ENCODE peak calls at places on chromosomes 5 and 9, in five cellular contexts. B, Z, G, D and O are unnamed samples.
A peak's percentile ranks its signal among the peaks of the same experiment; 100 is the strongest.

GRCh38 chr5:160213537-160213936 is 15.8 kb upstream of the FABP6 start:
- DNase-seq in B (no peak), Z (no peak), G (no peak), D (no peak), O (no peak)

GRCh38 chr5:96037128-96037527 is 75.5 kb upstream of the ELL2 start:
- DNase-seq in B (no peak), Z (no peak), G (no peak), D (no peak), O (no peak)

GRCh38 chr9:97318433-97318832 is 11.0 kb downstream of the CCDC180 start:
- DNase-seq in B (no peak), Z (no peak), G (no peak), D (no peak), O (no peak)

GRCh38 chr5:140038373-140038957 is 4.6 kb downstream of the NRG2 start:
- DNase-seq in B (no peak), Z (peak; percentile 2), G (peak; percentile 62), D (peak; percentile 7), O (no peak)

GRCh38 chr9:72491242-72491641 is 30.2 kb upstream of the TMC1 start:
- DNase-seq in B (no peak), Z (no peak), G (no peak), D (no peak), O (no peak)

GRCh38 chr5:34585601-34586104 is 70.5 kb upstream of the RAI14 start:
- DNase-seq in B (no peak), Z (peak; percentile 66), G (no peak), D (no peak), O (no peak)

GRCh38 chr5:59328801-59329296 is 564.7 kb downstream of the PDE4D start:
- DNase-seq in B (no peak), Z (no peak), G (no peak), D (no peak), O (no peak)

GRCh38 chr5:8633706-8634105 is 764.8 kb downstream of the MTRR start:
- DNase-seq in B (no peak), Z (peak; percentile 15), G (no peak), D (no peak), O (no peak)

GRCh38 chr5:150489358-150490295 is 18.3 kb upstream of the NDST1 start:
- DNase-seq in B (no peak), Z (peak; percentile 58), G (no peak), D (no peak), O (no peak)

GRCh38 chr5:40685952-40686351 is 6.2 kb downstream of the PTGER4 start:
- DNase-seq in B (no peak), Z (no peak), G (no peak), D (no peak), O (no peak)

GRCh38 chr9:3268260-3268659 is 257.5 kb downstream of the RFX3 start:
- DNase-seq in B (no peak), Z (no peak), G (no peak), D (no peak), O (no peak)

GRCh38 chr5:119340597-119341218 is 15.1 kb upstream of the TNFAIP8 start:
- DNase-seq in B (no peak), Z (no peak), G (no peak), D (no peak), O (no peak)

GRCh38 chr9:124040935-124041816 is 29.6 kb downstream of the LHX2 start:
- DNase-seq in B (no peak), Z (no peak), G (peak; percentile 93), D (no peak), O (peak; percentile 90)

GRCh38 chr5:11815481-11815880 is 88.8 kb downstream of the CTNND2 start:
- DNase-seq in B (no peak), Z (no peak), G (no peak), D (no peak), O (no peak)

GRCh38 chr9:26228273-26228672 is 550.0 kb upstream of the TUSC1 start:
- DNase-seq in B (no peak), Z (no peak), G (no peak), D (no peak), O (no peak)

GRCh38 chr5:153496835-153497234 is 6.4 kb downstream of the GRIA1 start:
- DNase-seq in B (no peak), Z (peak; percentile 46), G (peak; percentile 35), D (no peak), O (no peak)

GRCh38 chr5:172801184-172801671 is 30.2 kb upstream of the DUSP1 start:
- DNase-seq in B (peak; percentile 76), Z (peak; percentile 94), G (no peak), D (peak; percentile 70), O (no peak)
- TF ChIP-seq CTCF in B (no peak), Z (no peak), G (no peak), D (no peak), O (no peak)

DNA sequence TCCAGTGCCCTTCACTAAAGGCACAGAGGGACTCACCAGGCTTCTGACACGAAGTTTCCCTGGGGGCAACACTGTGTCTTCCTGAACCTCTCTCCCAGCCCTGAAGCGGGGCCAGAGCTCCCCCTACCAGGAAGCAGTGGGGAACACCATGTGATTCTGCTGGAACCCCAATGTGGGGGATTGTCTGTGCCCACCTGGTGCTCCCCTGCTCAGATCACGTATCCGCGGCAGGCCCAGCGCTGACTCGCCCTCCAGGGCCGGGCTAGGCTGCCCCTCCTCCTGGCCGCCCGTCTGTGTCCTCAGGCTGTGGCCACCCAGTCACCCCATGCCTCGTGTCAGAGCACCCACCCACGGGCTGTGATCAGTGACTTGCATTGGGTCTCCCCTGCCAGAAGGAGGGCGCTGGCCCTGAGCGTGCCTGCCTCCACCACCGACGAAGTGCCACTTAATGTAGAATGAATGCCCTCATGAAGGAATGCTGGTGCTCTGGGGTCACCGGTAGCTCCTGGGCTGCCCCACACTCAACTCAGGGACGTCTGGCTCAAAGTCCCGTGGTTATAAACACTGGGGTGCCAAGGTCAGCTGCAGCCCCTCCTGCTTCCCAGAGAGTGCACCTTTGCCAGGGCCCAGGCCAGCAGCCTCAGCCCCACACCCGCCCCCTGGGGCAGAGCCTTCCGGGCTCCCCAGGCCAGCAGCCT is 22.1 kb downstream of the SARDH start:
- DNase-seq in B (no peak), Z (no peak), G (peak; percentile 85), D (no peak), O (no peak)
- TF ChIP-seq CTCF in B (peak; percentile 59), Z (peak; percentile 54), G (peak; percentile 50), D (peak; percentile 52), O (peak; percentile 48)

GRCh38 chr9:5976668-5977397 is 38.6 kb downstream of the RANBP6 start:
- DNase-seq in B (no peak), Z (no peak), G (no peak), D (no peak), O (no peak)
- TF ChIP-seq CTCF in B (peak; percentile 42), Z (no peak), G (no peak), D (no peak), O (peak; percentile 12)

GRCh38 chr5:123115020-123115419 is 26.0 kb downstream of the PRDM6 start:
- DNase-seq in B (no peak), Z (no peak), G (no peak), D (no peak), O (no peak)
- TF ChIP-seq CTCF in B (no peak), Z (no peak), G (no peak), D (no peak), O (no peak)

GRCh38 chr5:43007911-43008368 is 32.2 kb downstream of the ANXA2R start:
- DNase-seq in B (peak; percentile 74), Z (peak; percentile 68), G (peak; percentile 57), D (no peak), O (peak; percentile 88)
- TF ChIP-seq CTCF in B (no peak), Z (peak; percentile 47), G (no peak), D (peak; percentile 1), O (no peak)

GRCh38 chr9:134766587-134766986 is 114.0 kb upstream of the FCN2 start:
- DNase-seq in B (no peak), Z (no peak), G (no peak), D (no peak), O (no peak)
- TF ChIP-seq CTCF in B (no peak), Z (no peak), G (no peak), D (no peak), O (no peak)

GRCh38 chr9:127943746-127944145 is 6.1 kb upstream of the DPM2 start:
- DNase-seq in B (no peak), Z (peak; percentile 61), G (peak; percentile 92), D (no peak), O (peak; percentile 91)

GRCh38 chr9:127942152-127943010 is 4.7 kb upstream of the DPM2 start:
- DNase-seq in B (peak; percentile 85), Z (peak; percentile 45), G (peak; percentile 88), D (no peak), O (no peak)

GRCh38 chr9:127944586-127945218 is 7.0 kb upstream of the DPM2 start:
- DNase-seq in B (no peak), Z (no peak), G (no peak), D (no peak), O (no peak)

GRCh38 chr9:127941062-127941925 is 3.6 kb upstream of the DPM2 start:
- DNase-seq in B (no peak), Z (no peak), G (no peak), D (no peak), O (no peak)

DNA sequence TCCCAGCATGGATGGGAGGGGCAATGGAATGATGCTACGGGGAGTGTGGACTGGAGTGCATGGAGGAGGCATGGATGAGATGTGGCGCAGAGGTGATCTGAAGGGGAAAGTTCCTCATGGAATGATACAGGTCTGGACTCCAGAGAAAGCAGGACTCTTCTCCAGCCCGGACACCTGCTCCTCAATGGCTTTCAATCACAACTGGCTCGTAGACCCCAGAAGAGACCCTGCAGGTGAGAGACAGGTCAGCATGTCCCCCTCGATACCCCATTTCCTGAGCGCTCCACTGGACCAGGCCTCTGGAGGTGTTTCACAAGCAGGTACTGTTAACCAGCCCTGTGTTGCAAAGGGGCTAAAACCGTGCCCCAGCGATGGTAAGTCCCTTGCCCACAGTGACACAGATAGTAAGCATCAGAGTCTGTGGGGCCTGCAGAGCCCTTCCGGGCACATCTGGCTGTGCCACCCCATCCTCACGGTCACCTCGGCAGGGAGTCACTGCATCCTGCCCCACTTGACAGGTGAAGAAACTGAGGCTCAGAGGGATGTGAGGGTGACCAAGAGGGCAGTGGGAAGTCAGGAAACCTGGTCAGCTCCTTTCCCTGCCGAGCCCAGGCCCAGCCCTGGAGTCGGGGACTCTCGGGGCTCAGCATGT is 5.5 kb upstream of the DPM2 start:
- DNase-seq in B (no peak), Z (no peak), G (no peak), D (no peak), O (no peak)
- TF ChIP-seq CTCF in B (no peak), Z (peak; percentile 4), G (no peak), D (no peak), O (peak; percentile 3)

DNA sequence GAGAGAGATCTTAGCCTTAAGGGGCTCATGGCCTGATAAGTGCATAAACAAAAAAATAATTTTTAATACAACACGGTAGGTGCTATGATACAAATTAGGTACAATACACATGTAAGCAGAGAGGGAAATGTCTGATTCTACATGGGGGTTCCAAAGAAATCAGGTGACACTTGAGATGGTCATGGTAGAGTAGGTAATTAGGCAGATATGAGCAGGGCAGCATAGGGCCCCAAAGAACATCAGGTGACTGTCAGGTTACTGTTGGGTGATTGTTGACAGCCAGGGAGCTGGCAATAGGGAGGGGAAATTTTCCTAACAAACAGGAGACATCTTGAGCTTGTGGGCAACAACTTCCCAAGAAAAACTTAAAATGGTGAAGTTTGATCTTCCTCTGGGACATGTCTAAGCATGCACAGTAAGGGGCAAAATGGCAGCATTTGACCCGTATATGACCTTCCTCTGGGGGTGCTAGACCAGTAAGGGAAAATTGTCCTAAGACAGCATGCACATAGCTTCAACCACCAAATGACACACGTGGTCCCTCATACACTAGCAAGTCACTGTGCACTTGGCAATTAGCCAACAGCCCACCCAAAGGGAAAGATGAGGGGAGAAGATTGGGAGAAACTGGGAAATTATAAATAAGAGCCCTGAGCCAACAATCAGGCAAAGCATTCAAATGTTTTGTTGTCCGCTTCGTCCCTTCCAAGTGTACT is 37.3 kb upstream of the TENT4A start:
- DNase-seq in B (no peak), Z (no peak), G (no peak), D (no peak), O (no peak)
- TF ChIP-seq CTCF in B (no peak), Z (peak; percentile 22), G (no peak), D (no peak), O (no peak)